ENCODE peak calls at places on chromosomes 2 and 18, in six cellular contexts. One of them, this sample, is unnamed.

GRCh38 chr2:234828382-234829073 is 123.3 kb upstream of the SH3BP4 start:
- DNase-seq in psoas muscle: no peak
- DNase-seq in mammary epithelial cell: no peak
- DNase-seq in neural progenitor cell: no peak
- DNase-seq in tibial artery: no peak
- DNase-seq in body of pancreas: no peak
- DNase-seq in this sample: no peak

GRCh38 chr2:156589381-156590079 is 153.4 kb downstream of the GPD2 start:
- DNase-seq in mammary epithelial cell: peak; percentile 25
- DNase-seq in tibial artery: no peak
- DNase-seq in psoas muscle: no peak
- DNase-seq in body of pancreas: peak; percentile 50
- DNase-seq in neural progenitor cell: peak; percentile 57
- DNase-seq in this sample: no peak

GRCh38 chr2:119113489-119113770 is 45.1 kb downstream of the C1QL2 start:
- DNase-seq in psoas muscle: no peak
- DNase-seq in mammary epithelial cell: no peak
- DNase-seq in body of pancreas: no peak
- DNase-seq in tibial artery: no peak
- DNase-seq in neural progenitor cell: no peak
- DNase-seq in this sample: no peak

GRCh38 chr18:72692086-72692485 is 147.9 kb upstream of the CBLN2 start:
- DNase-seq in mammary epithelial cell: no peak
- DNase-seq in psoas muscle: no peak
- DNase-seq in tibial artery: no peak
- DNase-seq in body of pancreas: peak; percentile 17
- DNase-seq in neural progenitor cell: peak; percentile 41
- DNase-seq in this sample: no peak

GRCh38 chr2:33135645-33136044 is 188.9 kb downstream of the LTBP1 start:
- DNase-seq in neural progenitor cell: no peak
- DNase-seq in mammary epithelial cell: no peak
- DNase-seq in tibial artery: no peak
- DNase-seq in psoas muscle: no peak
- DNase-seq in body of pancreas: no peak
- DNase-seq in this sample: no peak

GRCh38 chr2:168848220-168848619 is 42.0 kb downstream of the SPC25 start:
- DNase-seq in body of pancreas: no peak
- DNase-seq in neural progenitor cell: peak; percentile 9
- DNase-seq in psoas muscle: peak; percentile 60
- DNase-seq in tibial artery: no peak
- DNase-seq in mammary epithelial cell: no peak
- DNase-seq in this sample: no peak

GRCh38 chr2:96823203-96823602 is 7.1 kb downstream of the CNNM3 start:
- DNase-seq in mammary epithelial cell: no peak
- DNase-seq in tibial artery: no peak
- DNase-seq in body of pancreas: no peak
- DNase-seq in neural progenitor cell: no peak
- DNase-seq in psoas muscle: peak; percentile 54
- DNase-seq in this sample: no peak

GRCh38 chr2:215727507-215728503 is 285.5 kb downstream of the MREG start:
- DNase-seq in neural progenitor cell: no peak
- DNase-seq in body of pancreas: no peak
- DNase-seq in tibial artery: no peak
- DNase-seq in psoas muscle: no peak
- DNase-seq in mammary epithelial cell: peak; percentile 83
- DNase-seq in this sample: no peak

GRCh38 chr2:40556298-40556697 is 104.4 kb upstream of the SLC8A1 start:
- DNase-seq in neural progenitor cell: no peak
- DNase-seq in tibial artery: no peak
- DNase-seq in mammary epithelial cell: no peak
- DNase-seq in psoas muscle: no peak
- DNase-seq in body of pancreas: no peak
- DNase-seq in this sample: no peak

GRCh38 chr2:188622898-188623297 is 331.2 kb downstream of the GULP1 start:
- DNase-seq in body of pancreas: no peak
- DNase-seq in mammary epithelial cell: no peak
- DNase-seq in psoas muscle: no peak
- DNase-seq in tibial artery: no peak
- DNase-seq in neural progenitor cell: no peak
- DNase-seq in this sample: no peak

GRCh38 chr2:46735730-46736493 is 179.7 kb downstream of the MCFD2 start:
- DNase-seq in mammary epithelial cell: no peak
- DNase-seq in tibial artery: no peak
- DNase-seq in neural progenitor cell: no peak
- DNase-seq in body of pancreas: no peak
- DNase-seq in psoas muscle: no peak
- DNase-seq in this sample: no peak

GRCh38 chr18:48339692-48340091 is 69.5 kb downstream of the ZBTB7C start:
- DNase-seq in psoas muscle: no peak
- DNase-seq in mammary epithelial cell: no peak
- DNase-seq in body of pancreas: no peak
- DNase-seq in tibial artery: no peak
- DNase-seq in neural progenitor cell: no peak
- DNase-seq in this sample: no peak

GRCh38 chr2:89833780-89834117 is 1142.3 kb downstream of the RPIA start:
- DNase-seq in tibial artery: no peak
- DNase-seq in mammary epithelial cell: peak; percentile 68
- DNase-seq in neural progenitor cell: no peak
- DNase-seq in psoas muscle: no peak
- DNase-seq in body of pancreas: no peak
- DNase-seq in this sample: no peak

GRCh38 chr18:46051731-46052461 is 20.2 kb downstream of the PSTPIP2 start:
- DNase-seq in tibial artery: no peak
- DNase-seq in neural progenitor cell: no peak
- DNase-seq in psoas muscle: no peak
- DNase-seq in body of pancreas: peak; percentile 63
- DNase-seq in mammary epithelial cell: peak; percentile 94
- DNase-seq in this sample: no peak

GRCh38 chr2:207258191-207258991 is 92.6 kb upstream of the KLF7 start:
- DNase-seq in mammary epithelial cell: peak; percentile 54
- DNase-seq in psoas muscle: peak; percentile 69
- DNase-seq in tibial artery: peak; percentile 91
- DNase-seq in neural progenitor cell: no peak
- DNase-seq in body of pancreas: peak; percentile 38
- DNase-seq in this sample: peak; percentile 66

GRCh38 chr2:97714950-97715652 is 1.7 kb downstream of the ZAP70 start:
- DNase-seq in neural progenitor cell: no peak
- DNase-seq in psoas muscle: peak; percentile 40
- DNase-seq in body of pancreas: no peak
- DNase-seq in mammary epithelial cell: no peak
- DNase-seq in tibial artery: peak; percentile 50
- DNase-seq in this sample: no peak

GRCh38 chr18:8998481-8999217 is 103.8 kb upstream of the NDUFV2 start:
- DNase-seq in psoas muscle: no peak
- DNase-seq in neural progenitor cell: peak; percentile 24
- DNase-seq in mammary epithelial cell: no peak
- DNase-seq in tibial artery: no peak
- DNase-seq in body of pancreas: no peak
- DNase-seq in this sample: no peak

GRCh38 chr2:120470041-120470716 is 124.2 kb downstream of the INHBB start:
- DNase-seq in tibial artery: peak; percentile 96
- DNase-seq in mammary epithelial cell: peak; percentile 87
- DNase-seq in neural progenitor cell: no peak
- DNase-seq in psoas muscle: peak; percentile 94
- DNase-seq in body of pancreas: peak; percentile 91
- DNase-seq in this sample: peak; percentile 83

GRCh38 chr2:44181648-44182047 is 13.0 kb downstream of the PPM1B start:
- DNase-seq in mammary epithelial cell: no peak
- DNase-seq in psoas muscle: no peak
- DNase-seq in neural progenitor cell: no peak
- DNase-seq in body of pancreas: no peak
- DNase-seq in tibial artery: no peak
- DNase-seq in this sample: no peak

GRCh38 chr2:173126819-173127218 is 51.2 kb downstream of the MAP3K20 start:
- DNase-seq in mammary epithelial cell: peak; percentile 46
- DNase-seq in body of pancreas: no peak
- DNase-seq in tibial artery: no peak
- DNase-seq in neural progenitor cell: no peak
- DNase-seq in psoas muscle: no peak
- DNase-seq in this sample: no peak

GRCh38 chr2:241116606-241117560 is 14.8 kb upstream of the MTERF4 start:
- DNase-seq in neural progenitor cell: no peak
- DNase-seq in body of pancreas: no peak
- DNase-seq in tibial artery: peak; percentile 59
- DNase-seq in psoas muscle: no peak
- DNase-seq in mammary epithelial cell: no peak
- DNase-seq in this sample: no peak

GRCh38 chr2:26174691-26175181 is 1.8 kb downstream of the GAREM2 start:
- DNase-seq in mammary epithelial cell: no peak
- DNase-seq in body of pancreas: no peak
- DNase-seq in psoas muscle: no peak
- DNase-seq in neural progenitor cell: no peak
- DNase-seq in tibial artery: no peak
- DNase-seq in this sample: no peak

GRCh38 chr2:26175191-26175715 is 2.4 kb downstream of the GAREM2 start:
- DNase-seq in psoas muscle: no peak
- DNase-seq in body of pancreas: no peak
- DNase-seq in neural progenitor cell: no peak
- DNase-seq in mammary epithelial cell: no peak
- DNase-seq in tibial artery: no peak
- DNase-seq in this sample: no peak

GRCh38 chr2:26172189-26172865 is 561 bp upstream of the GAREM2 start:
- DNase-seq in mammary epithelial cell: no peak
- DNase-seq in psoas muscle: no peak
- DNase-seq in tibial artery: peak; percentile 61
- DNase-seq in body of pancreas: no peak
- DNase-seq in neural progenitor cell: no peak
- DNase-seq in this sample: no peak

GRCh38 chr2:26173596-26174482 is 951 bp downstream of the GAREM2 start:
- DNase-seq in tibial artery: no peak
- DNase-seq in body of pancreas: no peak
- DNase-seq in neural progenitor cell: peak; percentile 56
- DNase-seq in psoas muscle: no peak
- DNase-seq in mammary epithelial cell: no peak
- DNase-seq in this sample: no peak

DNA sequence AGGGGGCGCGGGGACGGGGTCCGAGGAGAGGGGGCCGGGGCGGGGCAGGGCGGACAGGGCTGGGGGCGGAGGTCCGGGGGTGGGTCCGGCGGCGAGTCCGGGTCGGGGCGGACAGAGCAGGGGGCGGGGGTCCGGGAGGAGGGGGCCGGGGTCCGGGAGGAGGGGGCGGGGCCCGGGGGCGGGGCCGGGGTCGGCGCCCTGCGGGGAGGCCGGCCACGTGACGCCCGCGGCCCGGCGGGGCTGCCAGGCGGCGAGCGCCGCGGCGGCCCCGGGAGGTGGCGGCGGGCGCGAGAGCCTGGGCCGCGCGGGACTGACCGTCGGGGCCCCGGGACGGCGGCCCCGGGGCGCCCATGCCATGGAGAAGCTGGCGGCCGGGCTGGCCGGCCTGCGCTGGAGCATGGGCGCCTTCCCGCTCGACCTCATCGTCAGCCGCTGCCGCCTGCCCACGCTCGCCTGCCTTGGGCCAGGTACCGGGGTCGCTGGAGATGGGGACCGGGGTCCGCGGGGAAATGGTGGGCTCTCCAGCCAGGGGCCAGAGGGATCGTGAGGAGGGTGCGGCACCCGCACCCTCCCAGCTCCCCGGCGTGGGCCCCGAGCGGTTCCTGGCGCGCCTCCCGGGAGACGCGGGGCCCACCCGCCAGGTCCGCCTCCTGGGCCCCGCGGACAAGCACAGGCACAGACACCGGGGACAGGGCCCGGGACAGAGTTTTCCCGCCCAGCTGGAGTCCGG is at the start of gene GAREM2:
- DNase-seq in body of pancreas: no peak
- DNase-seq in neural progenitor cell: peak; percentile 78
- DNase-seq in mammary epithelial cell: no peak
- DNase-seq in tibial artery: no peak
- DNase-seq in psoas muscle: no peak
- DNase-seq in this sample: no peak
- H3K4me3 ChIP-seq in body of pancreas: no peak within 1 kb of the TSS
- H3K4me3 ChIP-seq in neural progenitor cell: peak within 1 kb of the TSS; percentile 90
- H3K4me3 ChIP-seq in mammary epithelial cell: peak within 1 kb of the TSS; percentile 21
- H3K4me3 ChIP-seq in tibial artery: peak within 1 kb of the TSS; percentile 51
- H3K4me3 ChIP-seq in psoas muscle: peak within 1 kb of the TSS; percentile 62
- H3K4me3 ChIP-seq in this sample: peak within 1 kb of the TSS; percentile 5

GRCh38 chr18:13917401-13917800 is 2.1 kb upstream of the MC2R start:
- DNase-seq in body of pancreas: no peak
- DNase-seq in mammary epithelial cell: no peak
- DNase-seq in neural progenitor cell: no peak
- DNase-seq in tibial artery: no peak
- DNase-seq in psoas muscle: no peak
- DNase-seq in this sample: no peak
- H3K27ac ChIP-seq in body of pancreas: no peak overlapping the region
- H3K27ac ChIP-seq in mammary epithelial cell: no peak overlapping the region
- H3K27ac ChIP-seq in neural progenitor cell: no peak overlapping the region
- H3K27ac ChIP-seq in tibial artery: no peak overlapping the region
- H3K27ac ChIP-seq in psoas muscle: no peak overlapping the region
- H3K27ac ChIP-seq in this sample: no peak overlapping the region

GRCh38 chr2:69163109-69163508 is 150.1 kb downstream of the ANTXR1 start:
- DNase-seq in mammary epithelial cell: peak; percentile 55
- DNase-seq in tibial artery: no peak
- DNase-seq in body of pancreas: peak; percentile 59
- DNase-seq in neural progenitor cell: no peak
- DNase-seq in psoas muscle: no peak
- DNase-seq in this sample: no peak

GRCh38 chr2:69165079-69165478 is 152.1 kb downstream of the ANTXR1 start:
- DNase-seq in body of pancreas: peak; percentile 13
- DNase-seq in neural progenitor cell: no peak
- DNase-seq in tibial artery: no peak
- DNase-seq in psoas muscle: no peak
- DNase-seq in mammary epithelial cell: no peak
- DNase-seq in this sample: no peak

GRCh38 chr2:69163556-69163955 is 150.6 kb downstream of the ANTXR1 start:
- DNase-seq in psoas muscle: no peak
- DNase-seq in neural progenitor cell: no peak
- DNase-seq in body of pancreas: no peak
- DNase-seq in mammary epithelial cell: no peak
- DNase-seq in tibial artery: no peak
- DNase-seq in this sample: no peak

GRCh38 chr2:69166465-69166811 is 153.5 kb downstream of the ANTXR1 start:
- DNase-seq in psoas muscle: no peak
- DNase-seq in neural progenitor cell: no peak
- DNase-seq in body of pancreas: no peak
- DNase-seq in mammary epithelial cell: no peak
- DNase-seq in tibial artery: no peak
- DNase-seq in this sample: no peak

GRCh38 chr2:69164379-69164778 is 151.4 kb downstream of the ANTXR1 start:
- DNase-seq in neural progenitor cell: no peak
- DNase-seq in tibial artery: no peak
- DNase-seq in body of pancreas: no peak
- DNase-seq in psoas muscle: no peak
- DNase-seq in mammary epithelial cell: peak; percentile 25
- DNase-seq in this sample: no peak
- H3K4me1 ChIP-seq in neural progenitor cell: peaks cover 7% of the 10 kb centered on the region
- H3K4me1 ChIP-seq in tibial artery: peaks cover 73% of the 10 kb centered on the region
- H3K4me1 ChIP-seq in body of pancreas: no peaks in the 10 kb centered on the region
- H3K4me1 ChIP-seq in psoas muscle: peaks cover 32% of the 10 kb centered on the region
- H3K4me1 ChIP-seq in mammary epithelial cell: peaks cover 46% of the 10 kb centered on the region
- H3K4me1 ChIP-seq in this sample: peaks cover 43% of the 10 kb centered on the region

DNA sequence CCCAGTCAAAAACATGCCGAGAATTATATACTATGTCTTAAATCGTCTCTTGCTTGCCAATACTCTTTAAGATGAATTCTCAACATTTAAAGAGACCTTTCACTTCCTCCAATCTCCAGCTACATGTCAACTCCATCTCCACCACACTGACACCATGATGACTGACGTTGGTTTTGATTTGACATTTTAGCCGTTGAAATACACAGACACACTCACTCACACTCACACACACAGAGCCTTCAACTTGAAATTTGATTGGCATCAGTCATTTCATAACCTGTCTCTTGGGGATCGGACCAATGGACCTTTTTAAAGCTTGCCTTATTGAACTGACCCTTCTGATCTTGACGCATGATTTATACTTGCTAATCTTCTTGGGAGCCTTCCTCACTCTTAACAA is 230.8 kb upstream of the PIK3C3 start:
- DNase-seq in mammary epithelial cell: no peak
- DNase-seq in tibial artery: no peak
- DNase-seq in body of pancreas: no peak
- DNase-seq in psoas muscle: no peak
- DNase-seq in neural progenitor cell: no peak
- DNase-seq in this sample: no peak
- H3K4me3 ChIP-seq in mammary epithelial cell: no peak overlapping the region
- H3K4me3 ChIP-seq in tibial artery: no peak overlapping the region
- H3K4me3 ChIP-seq in body of pancreas: no peak overlapping the region
- H3K4me3 ChIP-seq in psoas muscle: no peak overlapping the region
- H3K4me3 ChIP-seq in neural progenitor cell: no peak overlapping the region
- H3K4me3 ChIP-seq in this sample: no peak overlapping the region